ENCODE peak calls at places on chromosomes 5 and 9, in five cellular contexts. T, K, X, A and P are unnamed samples.

GRCh38 chr5:124057815-124058231 is 545.8 kb downstream of the CSNK1G3 start:
- DNase-seq in T (no peak), K (no peak), A (no peak), X (no peak), P (no peak)

GRCh38 chr5:176144508-176144907 is 93.7 kb upstream of the SIMC1 start:
- DNase-seq in X (no peak), A (no peak), T (no peak), K (no peak), P (no peak)

GRCh38 chr9:27527702-27528277 is 1.8 kb downstream of the MOB3B start:
- DNase-seq in T (no peak), K (no peak), X (no peak), A (no peak), P (no peak)

GRCh38 chr5:143913008-143913752 is 101.2 kb downstream of the HMHB1 start:
- DNase-seq in T (no peak), X (no peak), A (no peak), K (peak; percentile 91), P (no peak)

GRCh38 chr5:16931334-16932110 is 4.6 kb downstream of the MYO10 start:
- DNase-seq in A (no peak), K (no peak), T (no peak), X (no peak), P (no peak)

GRCh38 chr9:107491081-107492053 is 1.8 kb upstream of the KLF4 start:
- DNase-seq in T (no peak), A (peak; percentile 71), X (peak; percentile 39), K (no peak), P (no peak)

GRCh38 chr5:32961066-32961429 is 249.9 kb downstream of the NPR3 start:
- DNase-seq in T (no peak), X (no peak), K (peak; percentile 31), A (no peak), P (no peak)

GRCh38 chr9:125570246-125570645 is 136.8 kb downstream of the MAPKAP1 start:
- DNase-seq in K (no peak), A (no peak), X (no peak), T (no peak), P (no peak)

GRCh38 chr9:107637421-107638420 is 148.2 kb upstream of the KLF4 start:
- DNase-seq in X (peak; percentile 71), T (no peak), K (peak; percentile 98), A (peak; percentile 99), P (peak; percentile 40)

GRCh38 chr5:124655211-124655880 is 91.1 kb downstream of the ZNF608 start:
- DNase-seq in T (no peak), A (no peak), X (no peak), K (no peak), P (no peak)

GRCh38 chr9:136552117-136552685 is 6.4 kb upstream of the NOTCH1 start:
- DNase-seq in T (no peak), A (peak; percentile 96), K (peak; percentile 74), X (no peak), P (no peak)

GRCh38 chr9:98732801-98733200 is 24.1 kb upstream of the GABBR2 start:
- DNase-seq in A (no peak), X (no peak), K (no peak), T (no peak), P (no peak)

GRCh38 chr5:68431601-68432337 is 216.2 kb downstream of the PIK3R1 start:
- DNase-seq in X (no peak), A (no peak), K (no peak), T (no peak), P (no peak)
- H3K14ac ChIP-seq in X (no peak overlapping the region), A (no peak overlapping the region), K (peak overlapping the region; percentile 59), T (no peak overlapping the region), P (no peak overlapping the region)

DNA sequence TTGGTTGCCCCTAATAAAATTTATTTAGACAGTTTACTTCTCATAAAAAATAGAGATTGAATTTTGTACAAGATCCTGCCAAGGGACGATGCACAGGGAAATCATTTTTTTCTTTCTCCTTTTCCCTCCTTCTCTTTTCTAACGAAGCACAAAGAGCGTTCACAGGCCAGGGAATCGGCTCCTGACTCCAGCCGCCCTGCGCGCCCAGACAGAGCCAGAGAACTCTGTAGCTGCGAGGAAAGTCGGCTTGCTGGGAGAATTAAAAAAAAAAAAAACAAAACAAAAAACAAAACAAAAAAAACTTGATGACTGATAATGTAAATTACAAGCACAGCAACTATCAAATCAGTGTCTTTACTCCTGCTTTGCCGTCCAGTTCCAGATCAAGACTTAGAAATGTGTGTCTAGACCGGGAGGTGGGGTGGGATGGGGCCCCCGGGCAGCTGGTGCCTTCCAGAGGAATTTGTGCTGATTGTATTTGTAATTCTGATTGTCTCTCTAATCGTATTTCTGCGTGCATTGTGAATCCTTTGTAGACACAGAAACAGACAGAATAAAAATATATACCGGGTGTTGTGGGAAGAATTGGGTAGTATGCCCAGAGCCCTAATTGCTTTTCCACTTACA is 3.6 kb upstream of the OTP start:
- DNase-seq in K (no peak), A (no peak), X (no peak), T (no peak), P (no peak)
- H3K27me3 ChIP-seq in K (peaks cover 93% of the 10 kb centered on the region), A (peaks cover 91% of the 10 kb centered on the region), X (peaks cover 91% of the 10 kb centered on the region), T (peaks cover 100% of the 10 kb centered on the region), P (peaks cover 99% of the 10 kb centered on the region)

DNA sequence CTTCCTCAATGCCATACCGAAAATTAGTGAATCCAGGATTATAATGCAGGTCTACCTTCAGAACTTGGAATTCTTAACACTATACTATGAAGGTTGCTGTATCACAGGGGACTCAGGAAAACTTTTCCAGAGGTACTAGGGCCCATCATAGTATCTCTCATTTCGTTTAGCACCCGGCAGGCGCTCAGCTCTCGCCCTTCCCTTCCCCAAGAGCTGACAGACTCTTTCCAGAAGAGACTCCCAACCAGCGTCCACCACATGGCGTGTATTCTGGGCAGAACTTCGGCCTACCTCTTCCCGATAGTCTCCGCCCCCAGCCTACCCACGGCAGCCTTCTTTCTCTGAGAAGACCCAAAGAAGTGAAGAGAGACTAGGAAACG is 271 bp downstream of the NOL8 start:
- DNase-seq in X (no peak), K (no peak), T (no peak), A (no peak), P (no peak)
- H3K14ac ChIP-seq in X (peak overlapping the region; percentile 51), K (peak overlapping the region; percentile 86), T (no peak overlapping the region), A (no peak overlapping the region), P (no peak overlapping the region)

GRCh38 chr5:38257236-38258036 is 923 bp upstream of the EGFLAM start:
- DNase-seq in A (peak; percentile 9), X (peak; percentile 36), T (no peak), K (no peak), P (peak; percentile 32)
- H3K27me3 ChIP-seq in A (peaks cover 67% of the 10 kb centered on the region), X (peaks cover 35% of the 10 kb centered on the region), T (peaks cover 60% of the 10 kb centered on the region), K (peaks cover 49% of the 10 kb centered on the region), P (peaks cover 75% of the 10 kb centered on the region)

DNA sequence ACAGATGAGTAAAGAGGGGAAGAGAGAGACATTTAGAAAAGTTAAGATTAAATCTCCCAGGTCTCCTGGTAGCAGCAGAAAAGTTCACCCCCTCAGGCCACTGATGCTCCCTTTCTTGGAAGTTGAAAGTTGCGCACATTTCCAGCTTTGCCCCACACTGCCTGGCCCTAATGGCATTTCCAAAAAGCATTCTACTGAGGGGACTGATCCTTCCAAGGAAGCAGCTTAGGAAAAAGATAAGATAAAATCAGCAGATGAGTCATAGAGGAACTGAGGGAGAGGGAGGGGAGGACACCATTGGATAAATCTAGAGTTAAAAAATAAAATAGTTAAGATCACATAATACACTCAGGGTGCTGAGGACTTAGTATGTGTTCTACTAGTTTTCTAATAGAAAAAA is 67.6 kb upstream of the SLC12A2 start:
- DNase-seq in A (peak; percentile 14), K (peak; percentile 25), T (no peak), X (no peak), P (no peak)
- H3K14ac ChIP-seq in A (no peak overlapping the region), K (no peak overlapping the region), T (no peak overlapping the region), X (no peak overlapping the region), P (no peak overlapping the region)

DNA sequence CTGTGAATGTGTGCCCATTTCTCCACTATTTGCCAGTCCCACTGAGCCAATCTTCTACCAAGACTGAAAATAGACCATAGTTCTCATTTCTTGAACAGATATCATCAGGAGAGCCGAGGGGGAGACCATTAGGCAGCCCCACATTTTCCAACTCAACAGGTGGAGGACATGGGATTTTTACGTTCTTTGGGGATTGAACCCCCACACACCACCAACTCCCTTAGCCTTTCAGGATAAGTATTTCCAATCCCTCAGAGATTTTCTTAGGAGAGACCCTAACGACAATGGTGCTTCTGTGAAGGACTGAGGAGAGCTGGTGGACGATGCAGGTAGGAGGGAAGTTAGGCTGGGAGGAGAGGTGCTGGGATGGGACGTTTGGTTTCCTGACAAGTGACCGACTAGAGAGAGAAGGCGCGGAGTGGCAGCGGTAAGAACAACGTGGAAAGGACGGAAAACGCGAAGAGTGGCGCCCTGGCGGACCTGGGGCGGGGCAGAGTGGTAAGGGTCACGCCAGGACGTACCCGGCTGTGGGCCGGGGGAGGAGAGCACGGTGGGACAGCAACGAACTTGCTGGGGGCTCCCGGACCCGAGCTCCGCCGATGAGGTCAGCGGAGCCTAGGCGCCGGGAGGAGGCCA is 681 bp upstream of the CHSY3 start:
- DNase-seq in T (no peak), X (no peak), A (no peak), K (no peak), P (no peak)
- H3K27me3 ChIP-seq in T (peaks cover 39% of the 10 kb centered on the region), X (peaks cover 13% of the 10 kb centered on the region), A (no peaks in the 10 kb centered on the region), K (peaks cover 12% of the 10 kb centered on the region), P (peaks cover 23% of the 10 kb centered on the region)

DNA sequence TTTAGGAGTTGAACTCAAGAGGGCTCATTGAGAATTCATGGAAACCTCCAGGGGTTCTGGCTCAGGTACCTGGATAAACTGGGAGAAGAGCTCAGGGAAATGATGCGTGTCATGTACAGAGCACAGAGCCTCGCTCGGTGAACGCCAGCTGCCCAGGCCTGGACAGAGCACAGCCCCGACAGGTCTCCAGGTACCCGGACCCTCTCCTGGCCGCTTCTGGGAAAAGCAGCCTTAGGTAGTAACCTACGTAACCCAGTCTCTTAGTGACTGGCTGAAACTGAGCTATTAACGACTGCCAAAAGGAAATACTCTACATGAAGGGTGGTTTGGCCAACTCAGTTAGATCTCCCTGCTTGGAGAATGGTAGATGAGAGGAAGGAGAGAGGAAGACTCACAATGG is 157.4 kb downstream of the TTLL11 start:
- DNase-seq in X (peak; percentile 72), T (no peak), K (no peak), A (no peak), P (no peak)
- H3K14ac ChIP-seq in X (no peak overlapping the region), T (no peak overlapping the region), K (no peak overlapping the region), A (no peak overlapping the region), P (no peak overlapping the region)

DNA sequence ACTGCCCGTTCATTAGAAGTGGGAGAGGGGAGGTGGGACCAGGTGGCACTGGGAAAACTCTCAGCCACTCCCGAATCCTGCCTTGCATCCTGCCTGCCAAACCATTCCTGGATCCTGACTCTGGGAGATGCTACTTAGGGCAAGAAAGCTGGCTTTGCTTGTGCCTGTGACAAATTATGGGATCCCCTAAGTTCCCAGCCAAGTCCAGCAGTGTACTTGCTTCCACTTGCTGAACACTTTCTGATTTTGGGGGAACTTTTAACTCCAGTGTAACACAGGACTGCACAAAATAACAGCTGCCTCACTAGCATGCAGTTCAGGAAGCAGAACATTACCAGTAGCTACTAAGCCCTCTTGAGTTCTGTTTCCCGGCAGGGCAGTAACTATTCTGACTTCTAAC is 12.5 kb upstream of the NKX2-5 start:
- DNase-seq in T (no peak), K (no peak), A (peak; percentile 19), X (no peak), P (no peak)
- H3K27me3 ChIP-seq in T (peaks cover 100% of the 10 kb centered on the region), K (peaks cover 92% of the 10 kb centered on the region), A (peaks cover 98% of the 10 kb centered on the region), X (peaks cover 65% of the 10 kb centered on the region), P (peaks cover 23% of the 10 kb centered on the region)

GRCh38 chr9:79571309-79572031 is at the start of gene TLE4:
- DNase-seq in K (peak; percentile 100), T (peak; percentile 100), A (peak; percentile 100), X (peak; percentile 100), P (peak; percentile 100)
- H3K14ac ChIP-seq in K (peak within 1 kb of the TSS; percentile 69), T (no peak within 1 kb of the TSS), A (peak within 1 kb of the TSS; percentile 36), X (peak within 1 kb of the TSS; percentile 90), P (peak within 1 kb of the TSS; percentile 86)